ENCODE peak calls at places on chromosomes 3 and 15, in nine cellular contexts. G is mammary epithelial cell, P is endodermal cell, R is cardiac muscle cell, D is uterus, N is adrenal gland, X is left ventricle myocardium inferior, V is Panc1, S is astrocyte. F is an unnamed sample.

GRCh38 chr3:156382458-156383346 is 172.2 kb downstream of the SSR3 start:
- DNase-seq in G (peak; percentile 20), P (peak; percentile 88), R (peak; percentile 28), D (no peak), N (no peak), X (no peak), V (peak; percentile 17), S (no peak), F (no peak)

GRCh38 chr3:21889166-21889565 is 138.2 kb upstream of the ZNF385D start:
- DNase-seq in G (no peak), P (no peak), R (no peak), D (no peak), N (no peak), X (no peak), V (no peak), S (no peak), F (no peak)

GRCh38 chr15:64856429-64857145 is 14.9 kb downstream of the PLEKHO2 start:
- DNase-seq in G (no peak), P (peak; percentile 53), R (peak; percentile 32), D (peak; percentile 51), N (peak; percentile 62), X (peak; percentile 62), V (no peak), S (peak; percentile 50), F (peak; percentile 38)

GRCh38 chr3:10981961-10982360 is 10.6 kb upstream of the SLC6A1 start:
- DNase-seq in G (no peak), P (no peak), R (peak; percentile 85), D (no peak), N (no peak), X (no peak), V (no peak), S (peak; percentile 40), F (no peak)

GRCh38 chr15:70079831-70080230 is 17.9 kb downstream of the TLE3 start:
- DNase-seq in G (no peak), P (no peak), R (no peak), D (no peak), N (no peak), X (no peak), V (no peak), S (no peak), F (no peak)

GRCh38 chr3:27507111-27507510 is 22.9 kb upstream of the SLC4A7 start:
- DNase-seq in G (peak; percentile 40), P (no peak), R (no peak), D (no peak), N (no peak), X (no peak), V (no peak), S (no peak), F (no peak)

GRCh38 chr3:110774496-110775265 is 296.9 kb upstream of the NECTIN3 start:
- DNase-seq in G (no peak), P (no peak), R (no peak), D (no peak), N (no peak), X (no peak), V (no peak), S (peak; percentile 68), F (no peak)

GRCh38 chr15:62742409-62743171 is 300.0 kb upstream of the TPM1 start:
- DNase-seq in G (peak; percentile 70), P (peak; percentile 71), R (peak; percentile 75), D (peak; percentile 82), N (peak; percentile 38), X (peak; percentile 40), V (peak; percentile 59), S (peak; percentile 76), F (peak; percentile 51)

GRCh38 chr3:16402451-16402850 is 111.0 kb downstream of the RFTN1 start:
- DNase-seq in G (peak; percentile 77), P (no peak), R (no peak), D (no peak), N (no peak), X (no peak), V (no peak), S (peak; percentile 43), F (no peak)

GRCh38 chr3:10378246-10378645 is 57.3 kb upstream of the SEC13 start:
- DNase-seq in G (no peak), P (no peak), R (no peak), D (no peak), N (no peak), X (no peak), V (no peak), S (no peak), F (no peak)

GRCh38 chr3:101976473-101976872 is 127.2 kb downstream of the NFKBIZ start:
- DNase-seq in G (no peak), P (no peak), R (peak; percentile 75), D (peak; percentile 24), N (no peak), X (no peak), V (no peak), S (peak; percentile 56), F (no peak)

GRCh38 chr3:23072672-23073071 is 130.5 kb upstream of the UBE2E2 start:
- DNase-seq in G (no peak), P (no peak), R (no peak), D (no peak), N (no peak), X (no peak), V (no peak), S (no peak), F (no peak)

GRCh38 chr3:49699281-49699723 is 9.9 kb downstream of the RNF123 start:
- DNase-seq in G (no peak), P (no peak), R (no peak), D (no peak), N (no peak), X (no peak), V (no peak), S (no peak), F (no peak)

GRCh38 chr15:77974098-77974414 is 103.5 kb downstream of the TBC1D2B start:
- DNase-seq in G (no peak), P (no peak), R (no peak), D (no peak), N (no peak), X (peak; percentile 66), V (no peak), S (peak; percentile 41), F (peak; percentile 59)

GRCh38 chr15:80485370-80486164 is 81.4 kb downstream of the ARNT2 start:
- DNase-seq in G (peak; percentile 78), P (no peak), R (no peak), D (no peak), N (no peak), X (no peak), V (no peak), S (no peak), F (no peak)

GRCh38 chr15:35306361-35306981 is 221.4 kb upstream of the NANOGP8 start:
- DNase-seq in G (peak; percentile 68), P (no peak), R (peak; percentile 35), D (no peak), N (no peak), X (no peak), V (no peak), S (peak; percentile 88), F (no peak)

GRCh38 chr3:196533260-196533681 is 18.1 kb upstream of the SMCO1 start:
- DNase-seq in G (no peak), P (peak; percentile 90), R (no peak), D (no peak), N (no peak), X (no peak), V (no peak), S (peak; percentile 24), F (no peak)

GRCh38 chr3:49701388-49702077 is 12.2 kb downstream of the RNF123 start:
- DNase-seq in G (no peak), P (peak; percentile 89), R (peak; percentile 39), D (no peak), N (no peak), X (no peak), V (no peak), S (no peak), F (no peak)

GRCh38 chr15:63752075-63752684 is 81.6 kb downstream of the HERC1 start:
- DNase-seq in G (peak; percentile 40), P (peak; percentile 56), R (peak; percentile 57), D (peak; percentile 28), N (peak; percentile 39), X (no peak), V (peak; percentile 51), S (peak; percentile 25), F (peak; percentile 36)
- H3K27ac ChIP-seq in G (no peak overlapping the region), P (no peak overlapping the region), R (peak overlapping the region; percentile 47), D (no peak overlapping the region), N (no peak overlapping the region), X (no peak overlapping the region), V (no peak overlapping the region), S (no peak overlapping the region), F (no peak overlapping the region)

GRCh38 chr3:181173227-181173626 is 183.7 kb upstream of the DNAJC19 start:
- DNase-seq in G (no peak), P (no peak), R (no peak), D (no peak), N (no peak), X (no peak), V (no peak), S (no peak), F (no peak)

GRCh38 chr3:181178991-181179390 is 189.5 kb upstream of the DNAJC19 start:
- DNase-seq in G (no peak), P (no peak), R (no peak), D (no peak), N (peak; percentile 24), X (no peak), V (no peak), S (no peak), F (no peak)

GRCh38 chr3:181176610-181177009 is 187.1 kb upstream of the DNAJC19 start:
- DNase-seq in G (peak; percentile 35), P (peak; percentile 69), R (peak; percentile 75), D (no peak), N (peak; percentile 70), X (peak; percentile 36), V (peak; percentile 18), S (peak; percentile 33), F (peak; percentile 63)
- TF ChIP-seq CTCF in G (peak; percentile 72), P (peak; percentile 80), R (peak; percentile 50), D (no peak), N (peak; percentile 69), X (peak; percentile 72), V (peak; percentile 76), S (peak; percentile 63), F (peak; percentile 68)

GRCh38 chr3:195005251-195005620 is 265.7 kb downstream of the XXYLT1 start:
- DNase-seq in G (no peak), P (peak; percentile 55), R (no peak), D (no peak), N (no peak), X (no peak), V (no peak), S (no peak), F (no peak)
- H3K27ac ChIP-seq in G (no peak overlapping the region), P (no peak overlapping the region), R (no peak overlapping the region), D (no peak overlapping the region), N (no peak overlapping the region), X (no peak overlapping the region), V (peak overlapping the region; percentile 29), S (no peak overlapping the region), F (no peak overlapping the region)

DNA sequence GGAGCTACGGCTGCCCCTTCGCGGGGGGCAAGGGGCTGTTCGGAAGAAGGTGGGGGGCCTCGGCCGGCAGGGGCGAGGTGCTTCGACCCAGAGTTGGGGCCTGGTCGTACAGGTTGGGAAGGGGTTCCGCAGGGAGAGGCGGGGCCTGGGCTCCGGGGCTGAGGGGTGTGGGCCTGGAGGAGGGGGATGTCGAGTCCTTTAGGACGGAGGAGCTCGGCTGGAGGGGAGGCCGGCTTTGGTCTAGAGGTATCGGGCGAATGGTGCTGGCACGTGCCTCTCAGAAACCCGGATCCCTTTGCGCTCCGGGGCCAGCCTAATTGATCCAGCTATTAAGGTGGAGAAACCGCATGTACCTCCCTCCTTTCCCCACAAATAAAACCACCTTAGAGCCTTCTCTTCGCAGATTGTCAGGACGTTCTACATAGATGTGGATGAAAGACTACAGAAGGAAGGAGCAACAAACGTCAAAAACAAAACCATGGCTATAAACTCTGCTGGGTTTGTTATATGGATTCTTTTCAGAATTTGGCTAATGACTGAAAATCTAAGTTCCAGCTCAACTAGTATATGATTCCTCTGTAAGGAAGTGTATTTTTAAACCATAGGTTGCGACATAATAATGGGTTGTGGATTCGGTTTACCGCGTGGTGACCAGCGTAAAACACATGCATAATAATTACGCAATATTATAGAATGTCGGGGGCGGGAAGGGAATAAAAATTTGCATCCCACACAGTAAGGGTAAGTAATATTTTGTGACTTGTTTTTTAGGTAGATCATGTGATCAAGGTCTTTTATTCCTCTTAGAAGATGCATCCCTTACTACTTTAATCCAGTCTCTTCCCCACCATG is 644 bp upstream of the NGLY1 start:
- DNase-seq in G (peak; percentile 44), P (peak; percentile 92), R (peak; percentile 74), D (peak; percentile 49), N (no peak), X (no peak), V (no peak), S (peak; percentile 25), F (no peak)
- TF ChIP-seq CTCF in G (no peak), P (no peak), R (no peak), D (no peak), N (no peak), X (no peak), V (no peak), S (no peak), F (no peak)